ENCODE peak calls at places on chromosomes 5 and 9, in four cellular contexts. O, G, T and Y are unnamed samples.
A peak's percentile ranks its signal among the peaks of the same experiment; 100 is the strongest.

GRCh38 chr9:100911273-100911672 is 117.3 kb upstream of the PLPPR1 start:
- DNase-seq in O (no peak), G (no peak), T (no peak), Y (no peak)

GRCh38 chr5:82356808-82357671 is 78.9 kb upstream of the RPS23 start:
- DNase-seq in O (peak; percentile 99), G (peak; percentile 44), T (peak; percentile 92), Y (peak; percentile 61)

GRCh38 chr5:23631283-23632045 is 124.1 kb downstream of the PRDM9 start:
- DNase-seq in G (no peak), O (peak; percentile 79), T (peak; percentile 85), Y (no peak)

GRCh38 chr5:135356522-135357318 is 42.3 kb downstream of the MACROH2A1 start:
- DNase-seq in G (peak; percentile 43), O (no peak), T (peak; percentile 89), Y (peak; percentile 31)

GRCh38 chr5:132134384-132134783 is 60.8 kb downstream of the CSF2 start:
- DNase-seq in O (peak; percentile 73), T (peak; percentile 20), G (no peak), Y (no peak)

GRCh38 chr9:108980893-108981292 is 32.4 kb downstream of the CTNNAL1 start:
- DNase-seq in G (no peak), O (no peak), T (no peak), Y (no peak)

GRCh38 chr9:93958875-93959682 is 3.9 kb upstream of the BARX1 start:
- DNase-seq in O (no peak), T (peak; percentile 34), G (no peak), Y (peak; percentile 43)

GRCh38 chr9:109166771-109167601 is at the start of gene FRRS1L:
- DNase-seq in T (no peak), O (no peak), G (peak; percentile 11), Y (no peak)

GRCh38 chr5:57176350-57176857 is 2.5 kb downstream of the GPBP1 start:
- DNase-seq in G (no peak), T (peak; percentile 89), O (peak; percentile 62), Y (no peak)

GRCh38 chr5:62773460-62773859 is 194.8 kb downstream of the LRRC70 start:
- DNase-seq in G (no peak), T (no peak), O (no peak), Y (no peak)

GRCh38 chr9:137380171-137380570 is 42.8 kb downstream of the EXD3 start:
- DNase-seq in G (no peak), T (no peak), O (no peak), Y (no peak)

GRCh38 chr9:5783982-5784381 is 48.9 kb downstream of the ERMP1 start:
- DNase-seq in T (peak; percentile 59), G (no peak), O (no peak), Y (no peak)

GRCh38 chr9:13898957-13899356 is 415.0 kb downstream of the NFIB start:
- DNase-seq in O (no peak), T (peak; percentile 14), G (no peak), Y (no peak)

GRCh38 chr9:6969805-6970204 is 212.0 kb downstream of the KDM4C start:
- DNase-seq in T (no peak), G (no peak), O (no peak), Y (no peak)

GRCh38 chr9:7965091-7965490 is 165.5 kb upstream of the DMAC1 start:
- DNase-seq in G (no peak), T (no peak), O (no peak), Y (no peak)

GRCh38 chr9:125409217-125409636 is 147.6 kb downstream of the GAPVD1 start:
- DNase-seq in G (no peak), O (no peak), T (no peak), Y (no peak)

GRCh38 chr5:125059255-125060050 is 313.0 kb upstream of the ZNF608 start:
- DNase-seq in G (no peak), O (no peak), T (no peak), Y (no peak)

GRCh38 chr5:176650354-176650884 is 3.1 kb downstream of the TSPAN17 start:
- DNase-seq in T (no peak), G (no peak), O (no peak), Y (no peak)

GRCh38 chr9:134231330-134231745 is 67.0 kb upstream of the RNU6ATAC start:
- DNase-seq in G (peak; percentile 20), O (no peak), T (peak; percentile 35), Y (no peak)

GRCh38 chr9:128805661-128806060 is 12.6 kb upstream of the ENDOG start:
- DNase-seq in T (no peak), O (no peak), G (no peak), Y (no peak)

GRCh38 chr5:139667730-139668063 is 19.5 kb downstream of the CXXC5 start:
- DNase-seq in G (peak; percentile 27), O (no peak), T (peak; percentile 48), Y (no peak)
- H3K4me3 ChIP-seq in G (no peak overlapping the region), O (no peak overlapping the region), T (peak overlapping the region; percentile 27), Y (peak overlapping the region; percentile 64)

DNA sequence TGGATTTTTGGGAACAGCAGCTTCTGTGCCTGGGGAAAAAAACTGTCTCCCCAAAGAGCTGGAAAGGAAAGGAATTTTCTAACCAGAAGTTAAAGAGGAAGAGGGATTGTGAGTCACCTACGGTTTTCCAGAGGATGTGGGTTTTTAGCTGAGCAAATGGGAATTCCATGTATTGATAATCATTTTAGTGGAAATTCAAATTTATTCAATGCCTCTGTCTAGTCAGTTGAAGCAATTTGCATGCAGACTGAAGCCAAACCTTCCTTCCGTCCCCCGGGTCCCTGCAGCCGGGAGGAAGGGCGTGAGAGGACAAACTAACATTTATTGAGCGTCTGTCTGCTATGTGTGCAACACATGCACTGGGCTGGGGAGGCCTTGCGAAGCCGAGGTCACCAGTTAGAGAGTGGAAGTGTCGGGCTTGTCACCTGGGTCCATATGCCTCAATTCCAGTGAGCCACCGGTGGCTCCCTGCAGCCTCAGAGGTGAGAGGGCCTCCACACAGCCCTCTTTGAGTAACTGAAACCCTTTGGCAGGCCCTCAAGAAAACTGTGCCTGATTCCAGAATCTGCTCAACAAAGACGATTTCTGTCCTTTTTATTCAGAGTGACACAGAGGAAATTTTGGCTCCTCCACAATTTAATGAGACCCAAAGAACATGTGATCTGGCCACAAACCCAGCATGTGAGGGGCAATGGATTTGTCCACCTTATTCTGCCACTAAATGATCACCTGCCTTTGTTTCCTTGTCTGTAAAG is 70.4 kb downstream of the COL27A1 start:
- DNase-seq in T (peak; percentile 36), O (peak; percentile 25), G (no peak), Y (no peak)
- H3K27me3 ChIP-seq in T (no peaks in the 10 kb centered on the region), O (no peaks in the 10 kb centered on the region), G (no peaks in the 10 kb centered on the region), Y (no peaks in the 10 kb centered on the region)

GRCh38 chr9:104258289-104259045 is 164.4 kb downstream of the SMC2 start:
- DNase-seq in T (no peak), O (no peak), G (no peak), Y (no peak)
- H3K27ac ChIP-seq in T (no peak overlapping the region), O (no peak overlapping the region), G (no peak overlapping the region), Y (no peak overlapping the region)

DNA sequence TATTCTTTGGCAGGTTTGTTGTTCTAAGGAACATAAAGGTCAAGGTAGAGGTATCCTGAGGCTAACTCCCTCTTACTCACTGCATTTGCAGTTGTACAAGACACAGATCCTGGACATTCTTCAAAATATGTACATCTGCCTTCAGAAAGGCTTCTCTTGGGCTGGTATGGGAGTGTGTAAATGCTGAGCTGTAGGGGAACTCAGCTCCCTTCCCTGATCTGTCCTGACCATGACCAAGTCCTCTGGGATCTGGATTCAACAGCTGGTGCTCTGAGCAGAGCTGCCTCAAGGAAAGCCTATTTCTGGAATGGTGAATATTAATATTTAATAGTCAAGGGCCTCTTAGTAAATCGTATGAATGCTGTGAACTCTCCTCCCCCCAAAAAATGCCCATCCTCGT is 117.4 kb downstream of the PRKACG start:
- DNase-seq in O (no peak), G (no peak), T (no peak), Y (no peak)
- H3K4me3 ChIP-seq in O (no peak overlapping the region), G (no peak overlapping the region), T (no peak overlapping the region), Y (no peak overlapping the region)

GRCh38 chr5:140020601-140021177 is 22.4 kb downstream of the NRG2 start:
- DNase-seq in O (no peak), G (no peak), T (no peak), Y (no peak)

GRCh38 chr5:140018920-140019644 is 24.0 kb downstream of the NRG2 start:
- DNase-seq in O (no peak), T (no peak), G (peak; percentile 65), Y (no peak)

GRCh38 chr5:140018096-140018481 is 25.0 kb downstream of the NRG2 start:
- DNase-seq in T (no peak), O (no peak), G (no peak), Y (no peak)

GRCh38 chr5:140017397-140018095 is 25.6 kb downstream of the NRG2 start:
- DNase-seq in O (no peak), G (no peak), T (no peak), Y (no peak)

GRCh38 chr5:140018517-140018916 is 24.6 kb downstream of the NRG2 start:
- DNase-seq in O (no peak), G (no peak), T (no peak), Y (no peak)
- H3K27me3 ChIP-seq in O (no peaks in the 10 kb centered on the region), G (no peaks in the 10 kb centered on the region), T (peaks cover 22% of the 10 kb centered on the region), Y (no peaks in the 10 kb centered on the region)

GRCh38 chr9:122551371-122551770 is 1.5 kb upstream of the OR1N2 start:
- DNase-seq in O (peak; percentile 60), T (no peak), G (no peak), Y (no peak)

GRCh38 chr9:122552812-122553211 is at the start of gene OR1N2:
- DNase-seq in T (no peak), G (no peak), O (no peak), Y (no peak)
- H3K27ac ChIP-seq in T (no peak within 1 kb of the TSS), G (no peak within 1 kb of the TSS), O (no peak within 1 kb of the TSS), Y (no peak within 1 kb of the TSS)

GRCh38 chr5:142122116-142122515 is 13.5 kb downstream of the NDFIP1 start:
- DNase-seq in T (no peak), O (no peak), G (no peak), Y (no peak)

GRCh38 chr5:142117579-142118420 is 9.2 kb downstream of the NDFIP1 start:
- DNase-seq in O (no peak), G (no peak), T (no peak), Y (no peak)

GRCh38 chr5:142118421-142118686 is 9.8 kb downstream of the NDFIP1 start:
- DNase-seq in G (no peak), T (no peak), O (no peak), Y (no peak)

GRCh38 chr5:142120247-142120935 is 11.8 kb downstream of the NDFIP1 start:
- DNase-seq in T (no peak), O (no peak), G (no peak), Y (no peak)

DNA sequence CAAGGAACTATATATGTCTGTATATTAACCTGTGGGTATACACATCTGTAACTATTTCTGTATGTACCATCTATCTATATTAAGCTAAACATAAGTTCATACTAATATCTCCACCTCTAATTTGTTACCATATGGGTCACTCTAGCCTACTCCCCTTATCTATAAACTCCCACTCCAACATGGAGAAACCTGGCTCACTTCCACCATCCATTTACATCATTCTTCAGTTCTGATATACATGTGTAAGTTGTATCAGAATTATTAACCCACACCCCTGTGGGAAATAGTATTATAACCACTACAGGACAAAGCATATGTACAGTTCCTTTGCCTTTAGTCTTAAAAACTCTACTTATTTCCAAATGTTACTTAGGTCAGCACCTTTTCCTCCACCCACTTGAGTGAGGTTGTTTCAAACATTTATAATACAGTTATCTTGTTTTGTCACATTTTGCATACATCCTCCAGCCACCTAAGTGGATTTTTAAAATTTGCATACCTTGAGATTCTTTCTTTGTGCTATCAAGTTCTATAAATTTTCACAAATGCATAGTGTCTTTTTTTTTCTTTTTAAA is 10.6 kb downstream of the NDFIP1 start:
- DNase-seq in O (no peak), T (no peak), G (no peak), Y (no peak)
- H3K4me3 ChIP-seq in O (no peak overlapping the region), T (no peak overlapping the region), G (no peak overlapping the region), Y (no peak overlapping the region)